ENCODE peak calls at places on chromosomes 13 and 19, in seven cellular contexts. One of them, this sample, is unnamed.

GRCh38 chr13:105341256-105341655 is 1194.2 kb downstream of the EFNB2 start:
- DNase-seq in tibial nerve: no peak
- DNase-seq in esophagus squamous epithelium: no peak
- DNase-seq in adrenal gland: no peak
- DNase-seq in transverse colon: no peak
- DNase-seq in erythroblast: no peak
- DNase-seq in IMR-90: no peak
- DNase-seq in this sample: no peak

GRCh38 chr19:28999733-29000433 is 213.1 kb downstream of the UQCRFS1 start:
- DNase-seq in tibial nerve: no peak
- DNase-seq in esophagus squamous epithelium: no peak
- DNase-seq in adrenal gland: no peak
- DNase-seq in transverse colon: no peak
- DNase-seq in erythroblast: no peak
- DNase-seq in IMR-90: no peak
- DNase-seq in this sample: no peak

GRCh38 chr19:40398417-40399056 is 8.6 kb upstream of the HIPK4 start:
- DNase-seq in tibial nerve: no peak
- DNase-seq in esophagus squamous epithelium: no peak
- DNase-seq in adrenal gland: no peak
- DNase-seq in transverse colon: peak; percentile 46
- DNase-seq in erythroblast: peak; percentile 75
- DNase-seq in IMR-90: no peak
- DNase-seq in this sample: no peak

GRCh38 chr13:21671793-21672680 is 1.2 kb downstream of the FGF9 start:
- DNase-seq in tibial nerve: no peak
- DNase-seq in esophagus squamous epithelium: no peak
- DNase-seq in adrenal gland: peak; percentile 32
- DNase-seq in transverse colon: no peak
- DNase-seq in erythroblast: peak; percentile 28
- DNase-seq in IMR-90: no peak
- DNase-seq in this sample: no peak

GRCh38 chr19:41711376-41712261 is 3.2 kb downstream of the CEACAM5 start:
- DNase-seq in tibial nerve: no peak
- DNase-seq in esophagus squamous epithelium: no peak
- DNase-seq in adrenal gland: no peak
- DNase-seq in transverse colon: peak; percentile 69
- DNase-seq in erythroblast: no peak
- DNase-seq in IMR-90: no peak
- DNase-seq in this sample: no peak

GRCh38 chr13:21133077-21133476 is 43.3 kb downstream of the SKA3 start:
- DNase-seq in tibial nerve: no peak
- DNase-seq in esophagus squamous epithelium: no peak
- DNase-seq in adrenal gland: no peak
- DNase-seq in transverse colon: no peak
- DNase-seq in erythroblast: no peak
- DNase-seq in IMR-90: no peak
- DNase-seq in this sample: no peak

GRCh38 chr13:80428344-80429096 is 87.6 kb upstream of the SPRY2 start:
- DNase-seq in tibial nerve: no peak
- DNase-seq in esophagus squamous epithelium: no peak
- DNase-seq in adrenal gland: no peak
- DNase-seq in transverse colon: no peak
- DNase-seq in erythroblast: no peak
- DNase-seq in IMR-90: no peak
- DNase-seq in this sample: no peak

GRCh38 chr13:100347941-100348340 is 240.6 kb downstream of the GGACT start:
- DNase-seq in tibial nerve: no peak
- DNase-seq in esophagus squamous epithelium: no peak
- DNase-seq in adrenal gland: no peak
- DNase-seq in transverse colon: no peak
- DNase-seq in erythroblast: no peak
- DNase-seq in IMR-90: no peak
- DNase-seq in this sample: no peak

GRCh38 chr19:57560049-57560491 is 407 bp upstream of the ZNF550 start:
- DNase-seq in tibial nerve: no peak
- DNase-seq in esophagus squamous epithelium: no peak
- DNase-seq in adrenal gland: peak; percentile 27
- DNase-seq in transverse colon: no peak
- DNase-seq in erythroblast: no peak
- DNase-seq in IMR-90: peak; percentile 76
- DNase-seq in this sample: peak; percentile 76

GRCh38 chr19:29320611-29321010 is 107.7 kb upstream of the UQCRFS1 start:
- DNase-seq in tibial nerve: no peak
- DNase-seq in esophagus squamous epithelium: no peak
- DNase-seq in adrenal gland: no peak
- DNase-seq in transverse colon: no peak
- DNase-seq in erythroblast: no peak
- DNase-seq in IMR-90: no peak
- DNase-seq in this sample: no peak

GRCh38 chr19:52351512-52351911 is 15.5 kb downstream of the ZNF610 start:
- DNase-seq in tibial nerve: no peak
- DNase-seq in esophagus squamous epithelium: no peak
- DNase-seq in adrenal gland: no peak
- DNase-seq in transverse colon: no peak
- DNase-seq in erythroblast: no peak
- DNase-seq in IMR-90: no peak
- DNase-seq in this sample: no peak

GRCh38 chr19:31659897-31660210 is 310.6 kb upstream of the TSHZ3 start:
- DNase-seq in tibial nerve: no peak
- DNase-seq in esophagus squamous epithelium: no peak
- DNase-seq in adrenal gland: no peak
- DNase-seq in transverse colon: no peak
- DNase-seq in erythroblast: no peak
- DNase-seq in IMR-90: peak; percentile 18
- DNase-seq in this sample: no peak

GRCh38 chr13:44196186-44196751 is 177.4 kb upstream of the SERP2 start:
- DNase-seq in tibial nerve: no peak
- DNase-seq in esophagus squamous epithelium: no peak
- DNase-seq in adrenal gland: no peak
- DNase-seq in transverse colon: no peak
- DNase-seq in erythroblast: no peak
- DNase-seq in IMR-90: no peak
- DNase-seq in this sample: no peak

GRCh38 chr19:19278315-19278714 is 5.2 kb upstream of the TM6SF2 start:
- DNase-seq in tibial nerve: no peak
- DNase-seq in esophagus squamous epithelium: no peak
- DNase-seq in adrenal gland: no peak
- DNase-seq in transverse colon: no peak
- DNase-seq in erythroblast: no peak
- DNase-seq in IMR-90: no peak
- DNase-seq in this sample: no peak

GRCh38 chr19:34257559-34257924 is 3.2 kb downstream of the GARRE1 start:
- DNase-seq in tibial nerve: no peak
- DNase-seq in esophagus squamous epithelium: no peak
- DNase-seq in adrenal gland: no peak
- DNase-seq in transverse colon: no peak
- DNase-seq in erythroblast: no peak
- DNase-seq in IMR-90: no peak
- DNase-seq in this sample: no peak

GRCh38 chr19:34254552-34255432 is at the start of gene GARRE1:
- DNase-seq in tibial nerve: peak; percentile 76
- DNase-seq in esophagus squamous epithelium: no peak
- DNase-seq in adrenal gland: peak; percentile 53
- DNase-seq in transverse colon: peak; percentile 46
- DNase-seq in erythroblast: peak; percentile 84
- DNase-seq in IMR-90: peak; percentile 24
- DNase-seq in this sample: peak; percentile 90

GRCh38 chr19:34256835-34257558 is 2.6 kb downstream of the GARRE1 start:
- DNase-seq in tibial nerve: no peak
- DNase-seq in esophagus squamous epithelium: no peak
- DNase-seq in adrenal gland: no peak
- DNase-seq in transverse colon: no peak
- DNase-seq in erythroblast: no peak
- DNase-seq in IMR-90: no peak
- DNase-seq in this sample: no peak

GRCh38 chr19:34255546-34255945 is 1.2 kb downstream of the GARRE1 start:
- DNase-seq in tibial nerve: no peak
- DNase-seq in esophagus squamous epithelium: no peak
- DNase-seq in adrenal gland: no peak
- DNase-seq in transverse colon: no peak
- DNase-seq in erythroblast: no peak
- DNase-seq in IMR-90: no peak
- DNase-seq in this sample: no peak

DNA sequence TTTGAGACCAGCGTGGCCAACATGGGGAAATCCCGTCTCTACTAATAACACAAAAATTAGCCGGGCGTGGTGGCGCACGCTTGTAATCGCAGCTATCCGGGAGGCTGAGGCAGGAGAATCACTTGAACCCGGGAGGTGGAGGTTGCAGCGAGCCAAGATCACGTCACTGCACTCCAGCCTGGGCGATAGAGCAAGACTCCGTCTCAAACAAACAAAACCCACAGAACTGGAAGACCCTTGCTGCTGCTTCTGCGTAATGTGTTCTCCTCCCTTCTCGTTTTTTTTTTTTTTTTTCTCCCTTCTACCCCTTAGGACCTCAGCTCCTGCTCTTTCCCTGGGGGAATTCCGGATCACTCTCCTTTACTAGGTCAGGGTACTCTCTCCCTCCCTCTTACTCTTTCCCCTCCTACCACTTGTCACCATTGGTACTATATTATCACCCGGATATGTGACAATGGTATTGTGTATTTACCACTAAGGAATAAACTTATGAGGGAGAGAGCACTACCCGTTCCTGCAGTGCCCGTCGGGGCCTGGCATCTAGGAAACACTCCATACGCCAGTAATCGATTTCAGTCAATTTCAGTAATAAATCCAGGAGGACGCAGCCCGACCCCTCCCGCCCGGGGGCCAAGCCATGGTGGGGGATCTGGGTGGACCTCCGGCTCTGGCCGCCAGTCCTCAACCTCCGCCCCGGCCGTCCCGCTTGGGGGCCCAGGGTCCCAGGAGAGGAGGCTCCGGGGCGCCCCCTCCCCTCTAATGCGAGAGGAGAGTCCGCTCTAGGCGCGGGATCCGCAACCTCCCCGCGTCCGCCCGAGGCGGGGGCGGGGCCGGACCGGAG is 423 bp upstream of the GARRE1 start:
- DNase-seq in tibial nerve: no peak
- DNase-seq in esophagus squamous epithelium: peak; percentile 32
- DNase-seq in adrenal gland: peak; percentile 91
- DNase-seq in transverse colon: peak; percentile 92
- DNase-seq in erythroblast: peak; percentile 89
- DNase-seq in IMR-90: peak; percentile 47
- DNase-seq in this sample: no peak
- TF ChIP-seq POLR2A in tibial nerve: peak; percentile 84
- TF ChIP-seq POLR2A in esophagus squamous epithelium: peak; percentile 94
- TF ChIP-seq POLR2A in adrenal gland: peak; percentile 70
- TF ChIP-seq POLR2A in transverse colon: peak; percentile 89
- TF ChIP-seq POLR2A in erythroblast: peak; percentile 75
- TF ChIP-seq POLR2A in IMR-90: peak; percentile 38
- TF ChIP-seq POLR2A in this sample: peak; percentile 84

GRCh38 chr19:48872884-48873475 is 759 bp downstream of the PPP1R15A start:
- DNase-seq in tibial nerve: peak; percentile 89
- DNase-seq in esophagus squamous epithelium: peak; percentile 52
- DNase-seq in adrenal gland: peak; percentile 85
- DNase-seq in transverse colon: peak; percentile 90
- DNase-seq in erythroblast: peak; percentile 95
- DNase-seq in IMR-90: peak; percentile 94
- DNase-seq in this sample: peak; percentile 61
- TF ChIP-seq POLR2A in tibial nerve: peak; percentile 48
- TF ChIP-seq POLR2A in esophagus squamous epithelium: no peak
- TF ChIP-seq POLR2A in adrenal gland: no peak
- TF ChIP-seq POLR2A in transverse colon: no peak
- TF ChIP-seq POLR2A in erythroblast: no peak
- TF ChIP-seq POLR2A in IMR-90: peak; percentile 53
- TF ChIP-seq POLR2A in this sample: no peak

GRCh38 chr19:3358919-3359849 is 7.2 kb upstream of the NFIC start:
- DNase-seq in tibial nerve: peak; percentile 40
- DNase-seq in esophagus squamous epithelium: no peak
- DNase-seq in adrenal gland: peak; percentile 82
- DNase-seq in transverse colon: peak; percentile 78
- DNase-seq in erythroblast: peak; percentile 81
- DNase-seq in IMR-90: peak; percentile 51
- DNase-seq in this sample: peak; percentile 83

GRCh38 chr19:3361384-3362216 is 4.8 kb upstream of the NFIC start:
- DNase-seq in tibial nerve: no peak
- DNase-seq in esophagus squamous epithelium: no peak
- DNase-seq in adrenal gland: peak; percentile 51
- DNase-seq in transverse colon: no peak
- DNase-seq in erythroblast: no peak
- DNase-seq in IMR-90: no peak
- DNase-seq in this sample: no peak

GRCh38 chr19:3359850-3360493 is 6.4 kb upstream of the NFIC start:
- DNase-seq in tibial nerve: no peak
- DNase-seq in esophagus squamous epithelium: no peak
- DNase-seq in adrenal gland: no peak
- DNase-seq in transverse colon: no peak
- DNase-seq in erythroblast: peak; percentile 64
- DNase-seq in IMR-90: no peak
- DNase-seq in this sample: no peak

GRCh38 chr19:3362217-3362907 is 4.0 kb upstream of the NFIC start:
- DNase-seq in tibial nerve: no peak
- DNase-seq in esophagus squamous epithelium: no peak
- DNase-seq in adrenal gland: no peak
- DNase-seq in transverse colon: no peak
- DNase-seq in erythroblast: no peak
- DNase-seq in IMR-90: no peak
- DNase-seq in this sample: no peak

DNA sequence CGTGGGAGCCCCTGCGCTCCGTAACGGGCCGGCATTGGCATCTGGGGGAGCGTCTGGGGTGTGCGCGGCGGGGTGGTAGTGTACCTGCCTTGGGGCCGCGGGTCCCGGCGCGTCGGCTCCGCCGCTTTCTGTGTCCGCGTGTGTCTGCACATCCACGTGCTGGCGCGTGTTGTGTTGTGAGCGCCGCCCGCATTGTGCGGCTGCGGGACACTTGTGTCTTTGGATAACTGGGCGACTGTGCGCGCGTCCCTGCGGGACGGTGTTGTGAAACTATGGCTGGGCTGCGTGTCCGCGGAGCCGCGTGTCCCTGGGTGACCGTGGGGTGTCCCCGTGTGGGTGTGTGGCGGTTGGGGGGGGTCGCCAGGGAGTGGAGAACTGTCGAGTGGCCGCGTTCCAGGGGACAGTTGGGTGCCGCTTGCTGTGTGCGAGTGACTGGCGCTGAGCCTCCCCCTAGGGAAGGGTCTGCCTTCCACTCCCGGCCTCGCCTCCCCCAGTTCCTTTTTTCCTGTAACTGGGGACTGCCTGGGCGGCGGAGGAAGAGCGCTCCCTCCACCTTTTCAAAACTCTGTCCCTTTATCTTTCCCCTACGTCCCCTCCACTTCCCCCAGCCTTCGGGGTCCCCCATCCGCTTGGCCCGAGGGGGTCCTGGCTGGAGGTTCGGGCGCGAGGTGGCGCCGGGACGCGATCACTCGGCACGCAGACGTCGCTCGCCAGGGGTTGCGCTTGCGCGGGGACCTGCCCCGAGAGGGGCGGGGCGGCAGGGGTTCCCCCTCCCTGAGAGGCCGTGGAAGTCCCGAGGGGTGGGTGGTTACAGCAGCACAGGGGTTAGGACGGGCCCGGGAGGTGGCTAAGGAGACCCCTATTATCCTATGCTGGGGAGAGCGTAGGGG is 5.6 kb upstream of the NFIC start:
- DNase-seq in tibial nerve: peak; percentile 70
- DNase-seq in esophagus squamous epithelium: no peak
- DNase-seq in adrenal gland: peak; percentile 82
- DNase-seq in transverse colon: peak; percentile 74
- DNase-seq in erythroblast: peak; percentile 66
- DNase-seq in IMR-90: no peak
- DNase-seq in this sample: no peak
- TF ChIP-seq POLR2A in tibial nerve: peak; percentile 4
- TF ChIP-seq POLR2A in esophagus squamous epithelium: peak; percentile 53
- TF ChIP-seq POLR2A in adrenal gland: peak; percentile 11
- TF ChIP-seq POLR2A in transverse colon: peak; percentile 29
- TF ChIP-seq POLR2A in erythroblast: no peak
- TF ChIP-seq POLR2A in IMR-90: no peak
- TF ChIP-seq POLR2A in this sample: peak; percentile 29

GRCh38 chr13:49606747-49607648 is 21.3 kb upstream of the ARL11 start:
- DNase-seq in tibial nerve: peak; percentile 78
- DNase-seq in esophagus squamous epithelium: peak; percentile 32
- DNase-seq in adrenal gland: peak; percentile 84
- DNase-seq in transverse colon: peak; percentile 88
- DNase-seq in erythroblast: peak; percentile 89
- DNase-seq in IMR-90: peak; percentile 88
- DNase-seq in this sample: peak; percentile 60
- TF ChIP-seq POLR2A in tibial nerve: no peak
- TF ChIP-seq POLR2A in esophagus squamous epithelium: no peak
- TF ChIP-seq POLR2A in adrenal gland: no peak
- TF ChIP-seq POLR2A in transverse colon: no peak
- TF ChIP-seq POLR2A in erythroblast: no peak
- TF ChIP-seq POLR2A in IMR-90: peak; percentile 30
- TF ChIP-seq POLR2A in this sample: no peak

This sample was measured in H54.